ENCODE peak calls at places on chromosome 5, in six cellular contexts. Y is HCT116, J is fibroblast of lung, Z is K562, B is endothelial cell of umbilical vein, E is GM23338. C is an unnamed sample.

GRCh38 chr5:150862070-150862469 is 15.7 kb downstream of the IRGM start:
- DNase-seq in Y (no peak), J (no peak), Z (no peak), B (no peak), E (no peak), C (no peak)

GRCh38 chr5:98416541-98416940 is 356.9 kb upstream of the RGMB start:
- DNase-seq in Y (no peak), J (peak; percentile 54), Z (no peak), B (no peak), E (no peak), C (no peak)

GRCh38 chr5:111198281-111198948 is 25.8 kb upstream of the CAMK4 start:
- DNase-seq in Y (no peak), J (no peak), Z (no peak), B (no peak), E (peak; percentile 11), C (no peak)

GRCh38 chr5:132439521-132440206 is 50.9 kb downstream of the IRF1 start:
- DNase-seq in Y (no peak), J (peak; percentile 94), Z (no peak), B (peak; percentile 71), E (no peak), C (no peak)

GRCh38 chr5:84605246-84605645 is 220.6 kb upstream of the EDIL3 start:
- DNase-seq in Y (no peak), J (no peak), Z (no peak), B (no peak), E (no peak), C (no peak)

GRCh38 chr5:5220896-5221295 is 80.8 kb downstream of the ADAMTS16 start:
- DNase-seq in Y (no peak), J (no peak), Z (no peak), B (no peak), E (no peak), C (no peak)

GRCh38 chr5:172282277-172283019 is 1.1 kb downstream of the UBTD2 start:
- DNase-seq in Y (no peak), J (no peak), Z (no peak), B (peak; percentile 34), E (no peak), C (no peak)

GRCh38 chr5:61207884-61208283 is 45.6 kb upstream of the SMIM15 start:
- DNase-seq in Y (no peak), J (no peak), Z (no peak), B (no peak), E (no peak), C (no peak)

GRCh38 chr5:108345541-108346171 is 36.2 kb downstream of the FBXL17 start:
- DNase-seq in Y (peak; percentile 13), J (peak; percentile 75), Z (peak; percentile 55), B (peak; percentile 70), E (peak; percentile 68), C (no peak)

GRCh38 chr5:10111575-10111974 is 138.1 kb downstream of the ATPSCKMT start:
- DNase-seq in Y (peak; percentile 21), J (peak; percentile 51), Z (peak; percentile 64), B (no peak), E (peak; percentile 84), C (peak; percentile 26)

GRCh38 chr5:151924564-151925395 is at the start of gene GLRA1:
- DNase-seq in Y (no peak), J (peak; percentile 54), Z (peak; percentile 66), B (peak; percentile 28), E (peak; percentile 92), C (peak; percentile 71)

GRCh38 chr5:170300361-170301013 is 2.9 kb upstream of the LCP2 start:
- DNase-seq in Y (no peak), J (no peak), Z (no peak), B (no peak), E (no peak), C (no peak)

GRCh38 chr5:124301850-124302249 is 444.6 kb downstream of the ZNF608 start:
- DNase-seq in Y (no peak), J (peak; percentile 20), Z (no peak), B (no peak), E (no peak), C (no peak)

GRCh38 chr5:150734579-150735384 is 24.0 kb downstream of the DCTN4 start:
- DNase-seq in Y (no peak), J (no peak), Z (peak; percentile 79), B (no peak), E (peak; percentile 13), C (no peak)

GRCh38 chr5:5304361-5305035 is 118.0 kb upstream of the ICE1 start:
- DNase-seq in Y (no peak), J (no peak), Z (no peak), B (no peak), E (peak; percentile 26), C (no peak)

GRCh38 chr5:68555891-68556689 is 340.5 kb downstream of the PIK3R1 start:
- DNase-seq in Y (no peak), J (no peak), Z (no peak), B (no peak), E (no peak), C (no peak)

GRCh38 chr5:68830499-68830898 is 263.3 kb upstream of the SLC30A5 start:
- DNase-seq in Y (no peak), J (no peak), Z (no peak), B (no peak), E (no peak), C (no peak)

GRCh38 chr5:141825836-141826560 is 52.2 kb downstream of the PCDH1 start:
- DNase-seq in Y (no peak), J (peak; percentile 18), Z (peak; percentile 56), B (no peak), E (peak; percentile 82), C (no peak)

GRCh38 chr5:16531063-16531667 is 65.6 kb upstream of the ZNF622 start:
- DNase-seq in Y (no peak), J (no peak), Z (no peak), B (no peak), E (no peak), C (no peak)

GRCh38 chr5:77972545-77973252 is 196.6 kb upstream of the TBCA start:
- DNase-seq in Y (no peak), J (no peak), Z (no peak), B (no peak), E (peak; percentile 48), C (no peak)

GRCh38 chr5:133618141-133618540 is 5.8 kb upstream of the FSTL4 start:
- DNase-seq in Y (no peak), J (no peak), Z (no peak), B (no peak), E (no peak), C (no peak)

GRCh38 chr5:16043349-16043748 is 136.2 kb downstream of the MARCHF11 start:
- DNase-seq in Y (no peak), J (no peak), Z (no peak), B (no peak), E (no peak), C (no peak)

GRCh38 chr5:32713396-32714381 is 2.6 kb downstream of the NPR3 start:
- DNase-seq in Y (no peak), J (peak; percentile 53), Z (no peak), B (no peak), E (peak; percentile 90), C (no peak)

GRCh38 chr5:14243768-14244167 is 100.6 kb downstream of the TRIO start:
- DNase-seq in Y (no peak), J (no peak), Z (no peak), B (no peak), E (no peak), C (no peak)

GRCh38 chr5:147973086-147973485 is 66.7 kb upstream of the C5orf46 start:
- DNase-seq in Y (no peak), J (no peak), Z (no peak), B (no peak), E (no peak), C (no peak)

GRCh38 chr5:30099634-30100033 is 1093.9 kb upstream of the CDH6 start:
- DNase-seq in Y (no peak), J (peak; percentile 25), Z (no peak), B (no peak), E (peak; percentile 62), C (no peak)

GRCh38 chr5:53302524-53302923 is 177.9 kb upstream of the FST start:
- DNase-seq in Y (no peak), J (peak; percentile 56), Z (no peak), B (no peak), E (no peak), C (no peak)

GRCh38 chr5:173056783-173057061 is 570 bp downstream of the CREBRF start:
- DNase-seq in Y (no peak), J (no peak), Z (no peak), B (no peak), E (no peak), C (no peak)

GRCh38 chr5:122333564-122333963 is 21.5 kb downstream of the SNCAIP start:
- DNase-seq in Y (no peak), J (peak; percentile 39), Z (no peak), B (no peak), E (no peak), C (no peak)

GRCh38 chr5:154627711-154628678 is 127.2 kb upstream of the LARP1 start:
- DNase-seq in Y (no peak), J (peak; percentile 85), Z (no peak), B (no peak), E (no peak), C (no peak)

GRCh38 chr5:29960323-29960722 is 1233.2 kb upstream of the CDH6 start:
- DNase-seq in Y (no peak), J (no peak), Z (no peak), B (no peak), E (peak; percentile 7), C (no peak)

GRCh38 chr5:54885636-54886035 is 99.8 kb downstream of the ESM1 start:
- DNase-seq in Y (no peak), J (no peak), Z (no peak), B (no peak), E (no peak), C (no peak)

GRCh38 chr5:54884195-54884536 is 101.2 kb downstream of the ESM1 start:
- DNase-seq in Y (no peak), J (no peak), Z (no peak), B (no peak), E (no peak), C (no peak)

GRCh38 chr5:54882841-54883240 is 102.6 kb downstream of the ESM1 start:
- DNase-seq in Y (no peak), J (no peak), Z (no peak), B (no peak), E (no peak), C (no peak)

GRCh38 chr5:54882101-54882500 is 103.3 kb downstream of the ESM1 start:
- DNase-seq in Y (no peak), J (no peak), Z (no peak), B (no peak), E (no peak), C (no peak)

GRCh38 chr5:54883374-54884194 is 101.8 kb downstream of the ESM1 start:
- DNase-seq in Y (no peak), J (peak; percentile 56), Z (peak; percentile 15), B (peak; percentile 53), E (peak; percentile 90), C (no peak)
- H3K4me3 ChIP-seq in Y (no peak overlapping the region), J (peak overlapping the region; percentile 39), Z (no peak overlapping the region), B (peak overlapping the region; percentile 40), E (peak overlapping the region; percentile 70), C (no peak overlapping the region)

GRCh38 chr5:56700711-56701110 is 114.6 kb upstream of the MAP3K1 start:
- DNase-seq in Y (no peak), J (no peak), Z (no peak), B (no peak), E (no peak), C (no peak)
- TF ChIP-seq EZH2 in Y (no peak), J (no peak), Z (no peak), B (no peak), E (no peak), C (no peak)

GRCh38 chr5:149417714-149418368 is 38.7 kb upstream of the IL17B start:
- DNase-seq in Y (no peak), J (no peak), Z (no peak), B (no peak), E (no peak), C (no peak)
- H3K4me3 ChIP-seq in Y (no peak overlapping the region), J (no peak overlapping the region), Z (no peak overlapping the region), B (no peak overlapping the region), E (no peak overlapping the region), C (no peak overlapping the region)

GRCh38 chr5:135031146-135031812 is 2.7 kb downstream of the PITX1 start:
- DNase-seq in Y (no peak), J (peak; percentile 14), Z (no peak), B (no peak), E (peak; percentile 80), C (no peak)
- TF ChIP-seq EZH2 in Y (no peak), J (peak; percentile 78), Z (no peak), B (peak; percentile 86), E (peak; percentile 38), C (no peak)